ENCODE peak calls at places on chromosomes 12 and 14, in six cellular contexts. S, E, A, F, V and P are unnamed samples.

GRCh38 chr14:77141592-77142288 is at the start of gene ZDHHC22:
- DNase-seq in A (no peak), S (no peak), V (peak), E (no peak), F (no peak), P (no peak)

GRCh38 chr14:49972840-49973239 is 80.0 kb downstream of the ARF6 start:
- DNase-seq in E (peak), V (no peak), S (no peak), F (peak), A (no peak), P (no peak)

GRCh38 chr14:49982522-49982951 is 89.7 kb downstream of the ARF6 start:
- DNase-seq in F (no peak), V (no peak), E (peak), A (no peak), S (no peak), P (no peak)

GRCh38 chr12:47422656-47423055 is 283.2 kb downstream of the RPAP3 start:
- DNase-seq in E (no peak), V (no peak), S (no peak), F (no peak), A (no peak), P (no peak)

GRCh38 chr12:59119676-59120075 is 199.4 kb upstream of the LRIG3 start:
- DNase-seq in S (no peak), A (no peak), V (no peak), F (no peak), E (no peak), P (no peak)

GRCh38 chr12:86264451-86265328 is 8.5 kb upstream of the MGAT4C start:
- DNase-seq in S (no peak), E (no peak), F (no peak), A (no peak), V (peak), P (no peak)

GRCh38 chr14:89936654-89937185 is 17.8 kb downstream of the EFCAB11 start:
- DNase-seq in A (no peak), S (no peak), E (no peak), F (no peak), V (no peak), P (no peak)

GRCh38 chr14:92740440-92740839 is 8.0 kb downstream of the LGMN start:
- DNase-seq in A (no peak), V (no peak), S (no peak), E (no peak), F (no peak), P (no peak)

GRCh38 chr14:69475194-69475818 is 9.2 kb upstream of the PLEKHD1 start:
- DNase-seq in S (no peak), E (no peak), V (peak), A (no peak), F (no peak), P (no peak)

GRCh38 chr12:32586390-32586789 is 92.7 kb upstream of the DNM1L start:
- DNase-seq in V (no peak), E (peak), F (no peak), S (no peak), A (no peak), P (no peak)

GRCh38 chr14:37246427-37246829 is 48.7 kb downstream of the MIPOL1 start:
- DNase-seq in F (no peak), V (peak), E (peak), S (no peak), A (peak), P (peak)

GRCh38 chr14:32824195-32824594 is 114.5 kb upstream of the NPAS3 start:
- DNase-seq in E (no peak), A (no peak), F (no peak), S (no peak), V (no peak), P (no peak)

GRCh38 chr12:103401421-103401820 is 94.3 kb downstream of the C12orf42 start:
- DNase-seq in A (no peak), F (no peak), V (peak), S (peak), E (no peak), P (no peak)